ENCODE peak calls at places on chromosome 3, in ten cellular contexts. T, S, H, C, K, X, A, D, M and E are unnamed samples.
A peak's percentile ranks its signal among the peaks of the same experiment; 100 is the strongest.

GRCh38 chr3:32685604-32686185 is 707 bp downstream of the CNOT10 start:
- DNase-seq in T (peak; percentile 43), S (peak; percentile 23), H (no peak), C (no peak), K (peak; percentile 9), X (no peak), A (peak; percentile 66), D (no peak), M (no peak), E (no peak)

GRCh38 chr3:198071602-198072285 is 111.7 kb downstream of the LMLN start:
- DNase-seq in T (peak; percentile 56), S (peak; percentile 91), H (peak; percentile 99), C (peak; percentile 79), K (peak; percentile 59), X (peak; percentile 99), A (peak; percentile 99), D (peak; percentile 88), M (no peak), E (no peak)

GRCh38 chr3:136078421-136079364 is 113.2 kb downstream of the PPP2R3A start:
- DNase-seq in T (peak; percentile 56), S (peak; percentile 59), H (peak; percentile 16), C (peak; percentile 62), K (peak; percentile 4), X (no peak), A (peak; percentile 65), D (peak; percentile 35), M (no peak), E (peak; percentile 66)

GRCh38 chr3:112745567-112746248 is 101.0 kb downstream of the CD200R1L start:
- DNase-seq in T (no peak), S (no peak), H (no peak), C (no peak), K (no peak), X (no peak), A (no peak), D (no peak), M (no peak), E (no peak)

GRCh38 chr3:37443363-37444035 is 269.1 kb upstream of the LRRFIP2 start:
- DNase-seq in T (no peak), S (no peak), H (no peak), C (no peak), K (no peak), X (no peak), A (no peak), D (no peak), M (no peak), E (no peak)

GRCh38 chr3:172749201-172749965 is 1.1 kb upstream of the ECT2 start:
- DNase-seq in T (no peak), S (peak; percentile 95), H (peak; percentile 97), C (peak; percentile 84), K (peak; percentile 88), X (peak; percentile 90), A (peak; percentile 96), D (peak; percentile 38), M (no peak), E (no peak)

GRCh38 chr3:112786002-112786590 is 60.6 kb downstream of the CD200R1L start:
- DNase-seq in T (no peak), S (peak; percentile 53), H (peak; percentile 90), C (peak; percentile 96), K (no peak), X (no peak), A (no peak), D (no peak), M (no peak), E (no peak)

GRCh38 chr3:118380576-118380975 is 654.1 kb downstream of the IGSF11 start:
- DNase-seq in T (peak; percentile 3), S (no peak), H (no peak), C (no peak), K (no peak), X (no peak), A (no peak), D (no peak), M (no peak), E (no peak)

GRCh38 chr3:188264231-188265213 is 110.6 kb downstream of the LPP start:
- DNase-seq in T (no peak), S (peak; percentile 65), H (peak; percentile 69), C (peak; percentile 45), K (peak; percentile 29), X (no peak), A (peak; percentile 89), D (no peak), M (no peak), E (no peak)

GRCh38 chr3:169694117-169694516 is 30.6 kb upstream of the MECOM start:
- DNase-seq in T (peak; percentile 8), S (peak; percentile 47), H (peak; percentile 8), C (no peak), K (no peak), X (no peak), A (no peak), D (no peak), M (no peak), E (no peak)

GRCh38 chr3:125240496-125240895 is 27.9 kb upstream of the SLC12A8 start:
- DNase-seq in T (no peak), S (peak; percentile 21), H (peak; percentile 35), C (no peak), K (no peak), X (no peak), A (peak; percentile 49), D (no peak), M (no peak), E (no peak)

GRCh38 chr3:177591371-177591770 is 394.1 kb upstream of the TBL1XR1 start:
- DNase-seq in T (no peak), S (no peak), H (no peak), C (no peak), K (no peak), X (no peak), A (peak; percentile 17), D (no peak), M (peak; percentile 31), E (no peak)

GRCh38 chr3:6861331-6861988 is 545 bp downstream of the GRM7 start:
- DNase-seq in T (no peak), S (no peak), H (peak; percentile 37), C (no peak), K (no peak), X (no peak), A (no peak), D (peak; percentile 23), M (no peak), E (no peak)

GRCh38 chr3:154275965-154276364 is 48.3 kb downstream of the DHX36 start:
- DNase-seq in T (no peak), S (no peak), H (no peak), C (peak; percentile 10), K (no peak), X (no peak), A (no peak), D (no peak), M (no peak), E (no peak)

GRCh38 chr3:127320529-127321121 is 32.8 kb upstream of the PRR20G start:
- DNase-seq in T (peak; percentile 31), S (no peak), H (no peak), C (no peak), K (no peak), X (no peak), A (peak; percentile 26), D (peak; percentile 23), M (peak; percentile 47), E (no peak)

GRCh38 chr3:16286161-16286560 is 21.1 kb downstream of the OXNAD1 start:
- DNase-seq in T (no peak), S (no peak), H (no peak), C (no peak), K (no peak), X (no peak), A (no peak), D (no peak), M (peak; percentile 41), E (no peak)

GRCh38 chr3:191484461-191484860 is 23.5 kb downstream of the PYDC2 start:
- DNase-seq in T (no peak), S (no peak), H (no peak), C (no peak), K (no peak), X (peak; percentile 15), A (no peak), D (no peak), M (no peak), E (no peak)

GRCh38 chr3:12891391-12891984 is 50.1 kb upstream of the RPL32 start:
- DNase-seq in T (no peak), S (no peak), H (no peak), C (no peak), K (no peak), X (no peak), A (no peak), D (no peak), M (no peak), E (no peak)
- TF ChIP-seq EZH2 in T (no peak), S (no peak), H (no peak), C (no peak), K (no peak), X (no peak), A (no peak), D (no peak), M (no peak), E (no peak)

DNA sequence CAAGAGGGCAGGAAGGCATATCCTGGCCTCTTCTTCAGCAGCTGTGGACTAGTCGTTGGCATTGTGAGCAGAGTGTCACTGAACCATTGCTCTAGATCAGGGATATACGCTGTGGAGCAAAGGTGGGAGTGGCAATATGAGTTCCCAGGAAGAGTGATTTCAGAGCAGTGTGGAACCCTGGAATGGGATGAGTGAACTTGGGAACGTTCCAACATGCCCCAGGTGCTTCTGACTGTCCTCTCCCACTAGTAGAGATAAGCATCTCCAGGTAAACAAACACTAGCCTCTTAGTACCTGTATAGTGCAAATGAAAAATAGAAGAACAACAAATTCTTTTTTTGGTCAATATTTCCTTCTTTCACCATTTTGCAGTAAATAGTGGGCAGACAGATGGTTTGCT is 123.6 kb upstream of the VEPH1 start:
- DNase-seq in T (no peak), S (no peak), H (no peak), C (no peak), K (no peak), X (no peak), A (no peak), D (no peak), M (no peak), E (no peak)
- H3K9me3 ChIP-seq in T (no peaks in the 10 kb centered on the region), S (no peaks in the 10 kb centered on the region), H (no peaks in the 10 kb centered on the region), C (no peaks in the 10 kb centered on the region), K (no peaks in the 10 kb centered on the region), X (no peaks in the 10 kb centered on the region), A (no peaks in the 10 kb centered on the region), D (no peaks in the 10 kb centered on the region), M (no peaks in the 10 kb centered on the region), E (no peaks in the 10 kb centered on the region)

GRCh38 chr3:10456981-10457380 is 48.4 kb downstream of the ATP2B2 start:
- DNase-seq in T (no peak), S (no peak), H (no peak), C (no peak), K (no peak), X (no peak), A (no peak), D (no peak), M (no peak), E (no peak)
- H3K4me3 ChIP-seq in T (no peak overlapping the region), S (no peak overlapping the region), H (no peak overlapping the region), C (no peak overlapping the region), K (no peak overlapping the region), X (no peak overlapping the region), A (no peak overlapping the region), D (no peak overlapping the region), M (no peak overlapping the region), E (no peak overlapping the region)

DNA sequence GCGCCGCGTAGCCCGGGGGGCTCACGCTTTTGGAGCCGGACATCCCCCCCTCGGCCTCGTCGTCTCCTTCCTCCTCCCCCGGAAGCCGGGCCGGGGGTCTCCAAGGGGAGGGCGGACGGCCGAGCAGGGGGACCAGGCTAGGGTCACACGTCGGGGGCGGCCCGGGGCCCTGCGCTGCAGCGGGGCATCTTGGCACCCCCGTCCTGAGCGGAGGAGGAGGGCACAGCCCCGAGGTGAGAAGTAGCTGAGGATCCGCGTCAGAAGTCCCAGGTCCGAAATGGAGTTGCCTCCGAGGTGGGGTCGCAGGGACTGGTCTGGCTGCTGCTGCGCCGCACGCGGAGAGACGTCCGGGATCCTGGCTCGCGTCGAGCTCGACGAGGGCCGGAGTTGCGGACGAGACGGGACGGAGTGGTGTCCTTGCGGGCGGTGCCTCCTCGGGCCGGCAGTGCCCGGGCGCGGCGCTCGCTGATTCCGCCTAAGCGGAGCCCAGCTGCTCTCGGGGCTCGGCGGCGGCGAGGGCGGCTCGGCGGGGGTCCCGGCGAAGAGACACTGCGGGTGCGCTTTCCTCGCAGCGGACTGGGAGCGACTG is at the start of gene ADCY5:
- DNase-seq in T (no peak), S (no peak), H (no peak), C (peak; percentile 12), K (no peak), X (no peak), A (peak; percentile 48), D (peak; percentile 44), M (no peak), E (no peak)
- TF ChIP-seq EZH2 in T (peak; percentile 78), S (peak; percentile 100), H (peak; percentile 98), C (peak; percentile 95), K (no peak), X (no peak), A (no peak), D (peak; percentile 57), M (no peak), E (no peak)